ENCODE peak calls at places on chromosomes 5 and 9, in ten cellular contexts. E is neural crest cell; N is activated naive CD8-positive, alpha-beta T cell treated with anti-CD3 and anti-CD28 coated beads, Interleukin-2, amount 50 U/mL, for 24 hours; I is RWPE1; X is NCI-H1092 treated with DMSO at 0.1 percent for 48 hours; W is stimulated activated CD4-positive, alpha-beta T cell treated with anti-CD3 and anti-CD28 coated beads, Interleukin-2, amount 100 ng/mL, for 48 hours; S is astrocyte of the hippocampus; Y is astrocyte of the spinal cord; A is CD4-positive, alpha-beta T cell; L is choroid plexus epithelial cell. D is an unnamed sample.

GRCh38 chr9:121201045-121201737 is 478 bp downstream of the RAB14 start:
- DNase-seq in E (peak), N (peak), I (peak), X (no peak), W (peak), S (peak), Y (no peak), A (peak), L (no peak), D (peak)

GRCh38 chr5:117461403-117461802 is 886.8 kb upstream of the SEMA6A start:
- DNase-seq in E (no peak), N (no peak), I (no peak), X (no peak), W (no peak), S (no peak), Y (no peak), A (no peak), L (no peak), D (no peak)

GRCh38 chr9:24245988-24246387 is 299.7 kb downstream of the IZUMO3 start:
- DNase-seq in E (no peak), N (no peak), I (peak), X (no peak), W (no peak), S (peak), Y (peak), A (no peak), L (peak), D (no peak)

GRCh38 chr5:146860213-146860891 is 18.2 kb downstream of the PPP2R2B start:
- DNase-seq in E (no peak), N (no peak), I (no peak), X (no peak), W (no peak), S (peak), Y (peak), A (no peak), L (peak), D (no peak)

GRCh38 chr5:10745133-10745532 is 15.9 kb downstream of the DAP start:
- DNase-seq in E (no peak), N (no peak), I (no peak), X (no peak), W (no peak), S (peak), Y (no peak), A (no peak), L (peak), D (no peak)

GRCh38 chr9:69171049-69171448 is 3.0 kb upstream of the TJP2 start:
- DNase-seq in E (no peak), N (no peak), I (peak), X (no peak), W (no peak), S (no peak), Y (peak), A (no peak), L (peak), D (no peak)

GRCh38 chr5:177382423-177383029 is 1.7 kb upstream of the SLC34A1 start:
- DNase-seq in E (no peak), N (no peak), I (no peak), X (peak), W (no peak), S (peak), Y (peak), A (no peak), L (peak), D (no peak)

GRCh38 chr9:27432308-27432707 is 91.8 kb upstream of the IFNK start:
- DNase-seq in E (no peak), N (no peak), I (no peak), X (no peak), W (no peak), S (no peak), Y (no peak), A (no peak), L (no peak), D (no peak)

GRCh38 chr5:174410716-174411512 is 313.5 kb upstream of the MSX2 start:
- DNase-seq in E (no peak), N (no peak), I (peak), X (no peak), W (no peak), S (peak), Y (no peak), A (no peak), L (no peak), D (no peak)

GRCh38 chr9:22124263-22125011 is 115.3 kb upstream of the CDKN2B start:
- DNase-seq in E (no peak), N (no peak), I (no peak), X (no peak), W (no peak), S (no peak), Y (no peak), A (no peak), L (peak), D (no peak)

GRCh38 chr9:113495555-113495954 is 32.0 kb downstream of the RGS3 start:
- DNase-seq in E (no peak), N (no peak), I (no peak), X (no peak), W (no peak), S (no peak), Y (no peak), A (no peak), L (no peak), D (no peak)

GRCh38 chr9:126690431-126691051 is 76.8 kb downstream of the LMX1B start:
- DNase-seq in E (peak), N (peak), I (peak), X (peak), W (peak), S (peak), Y (no peak), A (peak), L (peak), D (peak)

GRCh38 chr9:120914410-120914809 is 12.2 kb downstream of the TRAF1 start:
- DNase-seq in E (no peak), N (no peak), I (no peak), X (no peak), W (no peak), S (no peak), Y (no peak), A (no peak), L (no peak), D (no peak)

GRCh38 chr5:27158171-27158570 is 119.8 kb upstream of the CDH9 start:
- DNase-seq in E (no peak), N (no peak), I (no peak), X (no peak), W (no peak), S (peak), Y (peak), A (no peak), L (peak), D (no peak)

GRCh38 chr9:92224177-92224576 is 69.3 kb downstream of the IARS1 start:
- DNase-seq in E (no peak), N (no peak), I (no peak), X (no peak), W (no peak), S (no peak), Y (no peak), A (no peak), L (no peak), D (no peak)

GRCh38 chr5:16883801-16884200 is 52.3 kb downstream of the MYO10 start:
- DNase-seq in E (no peak), N (no peak), I (no peak), X (no peak), W (no peak), S (no peak), Y (no peak), A (no peak), L (peak), D (no peak)

GRCh38 chr9:89519393-89519805 is 21.5 kb upstream of the SEMA4D start:
- DNase-seq in E (no peak), N (no peak), I (peak), X (no peak), W (no peak), S (peak), Y (peak), A (no peak), L (peak), D (no peak)

GRCh38 chr9:32345243-32345642 is 39.2 kb upstream of the ACO1 start:
- DNase-seq in E (no peak), N (no peak), I (no peak), X (no peak), W (no peak), S (no peak), Y (no peak), A (no peak), L (no peak), D (no peak)

GRCh38 chr9:111598730-111599091 is 736 bp downstream of the PTGR1 start:
- DNase-seq in E (no peak), N (no peak), I (peak), X (peak), W (no peak), S (peak), Y (peak), A (no peak), L (peak), D (peak)

GRCh38 chr5:150158170-150158949 is 2.7 kb upstream of the PDGFRB start:
- DNase-seq in E (no peak), N (no peak), I (no peak), X (no peak), W (no peak), S (no peak), Y (peak), A (no peak), L (peak), D (no peak)

GRCh38 chr5:10519729-10520128 is 44.1 kb upstream of the ANKRD33B start:
- DNase-seq in E (no peak), N (no peak), I (no peak), X (no peak), W (no peak), S (no peak), Y (no peak), A (no peak), L (no peak), D (no peak)

GRCh38 chr5:6547498-6547897 is 85.3 kb downstream of the NSUN2 start:
- DNase-seq in E (no peak), N (no peak), I (no peak), X (no peak), W (no peak), S (no peak), Y (no peak), A (no peak), L (no peak), D (no peak)

GRCh38 chr9:93479726-93480125 is 26.3 kb upstream of the FAM120AOS start:
- DNase-seq in E (no peak), N (no peak), I (no peak), X (no peak), W (no peak), S (no peak), Y (no peak), A (no peak), L (peak), D (no peak)

GRCh38 chr9:18606831-18607230 is 132.9 kb downstream of the ADAMTSL1 start:
- DNase-seq in E (no peak), N (no peak), I (no peak), X (peak), W (no peak), S (no peak), Y (peak), A (no peak), L (peak), D (no peak)

GRCh38 chr9:122383992-122384461 is 13.2 kb downstream of the PTGS1 start:
- DNase-seq in E (no peak), N (peak), I (peak), X (no peak), W (no peak), S (no peak), Y (no peak), A (no peak), L (peak), D (no peak)

GRCh38 chr9:675697-676370 is 165.7 kb upstream of the DMRT1 start:
- DNase-seq in E (no peak), N (no peak), I (no peak), X (no peak), W (no peak), S (no peak), Y (no peak), A (no peak), L (no peak), D (no peak)

GRCh38 chr5:170143091-170143490 is 37.4 kb downstream of the FOXI1 start:
- DNase-seq in E (no peak), N (no peak), I (no peak), X (no peak), W (no peak), S (no peak), Y (no peak), A (no peak), L (no peak), D (no peak)

GRCh38 chr9:116380496-116380995 is 227.0 kb downstream of the PAPPA start:
- DNase-seq in E (no peak), N (no peak), I (no peak), X (no peak), W (no peak), S (no peak), Y (no peak), A (no peak), L (peak), D (no peak)

GRCh38 chr5:78221964-78222451 is 72.5 kb downstream of the AP3B1 start:
- DNase-seq in E (no peak), N (peak), I (no peak), X (no peak), W (no peak), S (no peak), Y (no peak), A (no peak), L (peak), D (no peak)

GRCh38 chr9:134912126-134912840 is 5.4 kb downstream of the FCN1 start:
- DNase-seq in E (no peak), N (no peak), I (no peak), X (no peak), W (no peak), S (no peak), Y (no peak), A (no peak), L (no peak), D (no peak)

GRCh38 chr9:120839146-120839545 is 3.6 kb downstream of the PSMD5 start:
- DNase-seq in E (no peak), N (no peak), I (no peak), X (no peak), W (no peak), S (peak), Y (peak), A (no peak), L (peak), D (no peak)

GRCh38 chr5:1352231-1352825 is 7.4 kb upstream of the CLPTM1L start:
- DNase-seq in E (no peak), N (no peak), I (no peak), X (no peak), W (no peak), S (no peak), Y (no peak), A (no peak), L (no peak), D (no peak)

GRCh38 chr9:80899208-80899607 is 790.1 kb downstream of the TLE1 start:
- DNase-seq in E (no peak), N (no peak), I (peak), X (no peak), W (no peak), S (no peak), Y (peak), A (no peak), L (peak), D (no peak)

GRCh38 chr5:154811653-154812465 is 38.5 kb downstream of the FAXDC2 start:
- DNase-seq in E (peak), N (peak), I (peak), X (no peak), W (peak), S (peak), Y (peak), A (peak), L (peak), D (peak)

GRCh38 chr5:127254729-127255284 is 35.8 kb upstream of the MEGF10 start:
- DNase-seq in E (no peak), N (no peak), I (peak), X (no peak), W (no peak), S (peak), Y (peak), A (no peak), L (peak), D (no peak)

GRCh38 chr9:68805890-68806517 is 101.0 kb downstream of the PIP5K1B start:
- DNase-seq in E (no peak), N (no peak), I (no peak), X (no peak), W (no peak), S (no peak), Y (no peak), A (no peak), L (no peak), D (no peak)

GRCh38 chr5:180133971-180134508 is 62.5 kb upstream of the RNF130 start:
- DNase-seq in E (no peak), N (no peak), I (no peak), X (no peak), W (no peak), S (no peak), Y (no peak), A (no peak), L (no peak), D (no peak)

GRCh38 chr5:39376293-39376714 is 12.0 kb upstream of the C9 start:
- DNase-seq in E (peak), N (peak), I (peak), X (peak), W (peak), S (peak), Y (peak), A (no peak), L (peak), D (peak)

GRCh38 chr9:38016375-38017120 is 52.5 kb downstream of the SHB start:
- DNase-seq in E (no peak), N (no peak), I (no peak), X (no peak), W (no peak), S (peak), Y (peak), A (no peak), L (peak), D (no peak)

GRCh38 chr5:120017523-120017922 is 388.2 kb downstream of the FAM170A start:
- DNase-seq in E (no peak), N (no peak), I (peak), X (no peak), W (no peak), S (peak), Y (no peak), A (no peak), L (peak), D (no peak)